ENCODE peak calls at places on chromosome 4, in nine cellular contexts. S is CD8-positive, alpha-beta T cell; Y is lower lobe of right lung; Q is BJ; I is tibial nerve; R is HCT116; U is MCF 10A; J is cardiac muscle cell; H is GM20000. Z is an unnamed sample.
A peak's percentile ranks its signal among the peaks of the same experiment; 100 is the strongest.

GRCh38 chr4:85084371-85085170 is 118.1 kb upstream of the WDFY3 start:
- DNase-seq in R (peak; percentile 75), S (no peak), Q (no peak), U (peak; percentile 80), H (peak; percentile 18), Y (no peak), J (peak; percentile 81), I (peak; percentile 90), Z (no peak)

GRCh38 chr4:10960386-10960785 is 275.8 kb upstream of the CLNK start:
- DNase-seq in U (no peak), Q (no peak), S (no peak), I (no peak), R (no peak), H (no peak), J (no peak), Y (no peak), Z (no peak)

GRCh38 chr4:132564920-132565319 is 584.2 kb upstream of the PCDH10 start:
- DNase-seq in H (no peak), Q (no peak), J (no peak), I (no peak), Y (no peak), R (no peak), S (no peak), U (no peak), Z (no peak)

GRCh38 chr4:74540193-74540592 is 95.3 kb downstream of the AREG start:
- DNase-seq in H (no peak), I (no peak), U (peak; percentile 37), S (no peak), R (no peak), J (no peak), Q (peak; percentile 40), Y (no peak), Z (no peak)

GRCh38 chr4:22179124-22179874 is 230.7 kb upstream of the KCNIP4 start:
- DNase-seq in Q (peak; percentile 44), S (no peak), I (no peak), Y (no peak), U (peak; percentile 72), J (no peak), H (no peak), R (no peak), Z (no peak)

GRCh38 chr4:148216866-148217814 is 225.1 kb downstream of the NR3C2 start:
- DNase-seq in R (no peak), Y (no peak), H (peak; percentile 18), U (no peak), I (no peak), S (no peak), Q (no peak), J (no peak), Z (no peak)

GRCh38 chr4:95181446-95182306 is 367.1 kb downstream of the UNC5C start:
- DNase-seq in J (no peak), U (no peak), Y (no peak), Q (no peak), I (no peak), H (no peak), R (no peak), S (no peak), Z (no peak)

GRCh38 chr4:172705565-172705964 is 463.0 kb upstream of the GALNT7 start:
- DNase-seq in I (no peak), S (no peak), Q (no peak), Y (no peak), U (no peak), R (no peak), H (no peak), J (no peak), Z (no peak)

DNA sequence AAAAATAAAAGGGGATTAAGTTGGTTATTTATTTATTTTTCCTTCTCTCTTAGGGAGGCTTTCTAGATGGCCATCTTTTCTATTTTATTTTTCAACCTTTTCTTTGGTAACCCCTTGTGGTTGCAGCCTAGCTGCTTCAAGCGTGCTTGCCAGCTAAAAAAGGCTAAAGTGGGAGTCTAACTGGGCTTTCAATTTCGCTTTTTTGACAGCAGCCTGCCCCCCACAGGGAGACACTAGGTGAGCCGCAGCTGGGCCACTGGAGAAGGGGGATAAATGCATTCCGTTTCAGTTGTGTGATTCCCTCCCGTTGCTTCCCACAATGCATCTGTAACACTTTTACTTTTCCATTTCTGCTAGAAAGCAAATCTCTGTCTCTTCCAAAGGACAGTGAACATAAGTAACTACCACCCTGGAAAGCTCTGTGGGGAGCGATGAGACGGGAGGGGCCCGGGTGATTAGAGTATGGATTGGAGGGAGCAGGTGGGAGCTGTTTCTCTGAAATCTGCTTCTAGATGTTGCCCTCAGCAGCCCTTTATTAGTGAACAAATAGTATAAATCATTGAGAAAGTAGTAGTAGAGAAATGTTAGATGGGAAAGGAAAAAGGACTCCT is 86.2 kb upstream of the RAPGEF2 start:
- DNase-seq in Q (no peak), H (peak; percentile 57), J (peak; percentile 23), S (no peak), Y (no peak), U (no peak), I (no peak), R (no peak), Z (no peak)
- TF ChIP-seq CTCF in Q (peak; percentile 4), H (peak; percentile 46), J (peak; percentile 20), S (no peak), Y (no peak), U (no peak), I (peak; percentile 15), R (peak; percentile 13), Z (peak; percentile 57)

GRCh38 chr4:128287159-128287870 is at the start of gene PGRMC2:
- DNase-seq in J (no peak), H (peak; percentile 15), U (no peak), Q (no peak), I (no peak), S (no peak), Y (no peak), R (no peak), Z (peak; percentile 92)

GRCh38 chr4:128286474-128287158 is 997 bp downstream of the PGRMC2 start:
- DNase-seq in S (no peak), H (peak; percentile 56), U (peak; percentile 55), R (peak; percentile 22), I (no peak), J (peak; percentile 46), Q (no peak), Y (no peak), Z (no peak)

GRCh38 chr4:128283071-128283470 is 4.5 kb downstream of the PGRMC2 start:
- DNase-seq in Y (no peak), U (no peak), Q (no peak), R (no peak), H (no peak), S (no peak), J (no peak), I (no peak), Z (no peak)

GRCh38 chr4:128284317-128284716 is 3.3 kb downstream of the PGRMC2 start:
- DNase-seq in I (no peak), Y (no peak), R (no peak), H (no peak), J (no peak), U (peak; percentile 22), S (no peak), Q (no peak), Z (no peak)

GRCh38 chr4:128285085-128286023 is 2.3 kb downstream of the PGRMC2 start:
- DNase-seq in R (no peak), U (no peak), Y (no peak), H (no peak), J (no peak), I (no peak), Q (no peak), S (no peak), Z (no peak)
- TF ChIP-seq CTCF in R (no peak), U (no peak), Y (no peak), H (no peak), J (no peak), I (no peak), Q (no peak), S (no peak), Z (peak; percentile 19)

GRCh38 chr4:167230744-167231143 is 3.5 kb downstream of the SPOCK3 start:
- DNase-seq in J (no peak), I (no peak), Q (no peak), R (no peak), Y (no peak), U (no peak), H (no peak), S (no peak), Z (no peak)

GRCh38 chr4:167234388-167234881 is at the start of gene SPOCK3:
- DNase-seq in R (peak; percentile 18), J (peak; percentile 82), Y (peak; percentile 56), U (peak; percentile 52), S (no peak), Q (no peak), I (no peak), H (no peak), Z (peak; percentile 79)

GRCh38 chr4:167238226-167238625 is 3.9 kb upstream of the SPOCK3 start:
- DNase-seq in S (no peak), U (peak; percentile 2), H (no peak), Q (no peak), Y (no peak), R (no peak), I (no peak), J (no peak), Z (no peak)

GRCh38 chr4:167232805-167233522 is 1.3 kb downstream of the SPOCK3 start:
- DNase-seq in U (no peak), S (no peak), I (no peak), J (peak; percentile 31), R (no peak), H (no peak), Y (no peak), Q (no peak), Z (no peak)

DNA sequence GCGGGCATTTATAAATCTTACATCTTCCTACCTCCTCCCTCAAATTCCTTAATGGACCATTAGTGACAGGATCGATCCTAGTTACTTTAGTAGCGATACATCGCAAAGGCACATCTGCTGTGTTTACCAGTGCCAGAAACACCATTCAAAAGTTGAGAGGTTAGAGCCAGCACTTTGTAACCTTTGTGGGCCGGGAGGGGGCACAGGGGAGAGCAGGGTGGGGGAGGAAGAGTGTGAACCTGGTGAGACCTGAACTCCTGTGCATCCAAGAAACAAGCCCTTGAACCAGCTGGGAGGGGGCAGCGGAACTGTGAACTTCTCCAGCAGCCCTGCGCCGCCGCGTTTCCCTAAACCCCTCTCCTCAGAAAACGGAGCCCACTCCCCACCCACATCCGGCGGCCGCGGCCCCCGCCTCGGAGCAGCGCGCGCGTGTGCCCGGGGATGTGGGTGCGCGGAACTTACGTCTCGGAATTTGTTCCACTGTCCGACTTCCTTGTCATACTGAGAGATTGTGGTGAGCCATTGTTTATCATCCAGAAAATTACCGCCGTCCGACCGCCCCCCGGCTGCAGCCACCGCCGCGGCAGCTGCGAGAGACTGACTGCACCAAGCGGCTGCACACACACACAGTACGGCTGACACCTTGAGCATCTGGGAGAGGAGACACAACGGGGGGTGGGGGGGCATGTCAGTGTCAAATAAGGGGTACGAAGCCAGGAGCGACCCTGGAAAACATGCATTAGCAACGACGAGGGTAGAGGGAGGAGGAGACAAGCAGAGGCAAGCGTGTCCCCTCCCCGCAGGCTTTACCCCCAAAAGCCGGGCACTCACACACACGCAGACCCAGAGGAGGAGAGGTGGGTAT is 539 bp downstream of the SPOCK3 start:
- DNase-seq in R (no peak), I (no peak), Q (no peak), Y (no peak), U (no peak), S (no peak), H (no peak), J (peak; percentile 24), Z (no peak)
- TF ChIP-seq CTCF in R (no peak), I (no peak), Q (no peak), Y (no peak), U (no peak), S (no peak), H (no peak), J (no peak), Z (no peak)

DNA sequence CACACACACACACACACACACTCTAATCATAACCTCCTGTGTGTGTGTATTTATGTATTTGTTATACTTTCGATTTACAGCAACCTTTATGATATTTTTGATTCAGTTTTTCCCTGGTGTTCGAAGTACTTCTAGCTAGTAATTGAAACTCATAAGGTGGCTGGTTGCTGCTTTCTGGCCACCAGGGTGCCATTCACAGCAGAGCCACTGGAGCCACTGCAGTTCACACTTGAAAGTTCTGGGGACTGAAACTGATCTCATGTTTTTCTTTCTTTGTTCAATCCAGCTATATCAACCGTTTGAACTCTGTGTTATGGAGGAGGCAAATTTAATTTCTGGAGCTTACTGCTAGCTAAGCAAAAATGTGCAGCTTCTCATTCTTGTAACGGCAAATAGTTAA is 419.4 kb downstream of the ADGRL3 start:
- DNase-seq in Y (no peak), S (no peak), R (no peak), Q (no peak), U (no peak), J (no peak), H (no peak), I (no peak), Z (no peak)
- TF ChIP-seq CTCF in Y (no peak), S (no peak), R (no peak), Q (no peak), U (no peak), J (peak; percentile 9), H (no peak), I (no peak), Z (peak; percentile 55)

Z was measured in chondrocyte.